ENCODE peak calls at places on chromosomes 7 and 10, in seven cellular contexts. A, Q, G, Y, I, S and D are unnamed samples.

GRCh38 chr7:50068850-50069551 is 24.0 kb downstream of the ZPBP start:
- DNase-seq in A (no peak), Q (no peak), G (peak; percentile 34), Y (no peak), I (no peak), S (peak; percentile 36), D (peak; percentile 55)

GRCh38 chr7:140541513-140542192 is 62.3 kb upstream of the MKRN1 start:
- DNase-seq in A (peak; percentile 44), Q (no peak), G (peak; percentile 33), Y (peak; percentile 79), I (peak; percentile 76), S (peak; percentile 94), D (peak; percentile 82)

GRCh38 chr10:58070964-58071363 is 196.7 kb downstream of the IPMK start:
- DNase-seq in A (no peak), Q (no peak), G (no peak), Y (no peak), I (no peak), S (no peak), D (no peak)

GRCh38 chr10:124214610-124215009 is 121.2 kb upstream of the CHST15 start:
- DNase-seq in A (no peak), Q (no peak), G (no peak), Y (no peak), I (no peak), S (no peak), D (no peak)

GRCh38 chr10:62384057-62384446 is 9.9 kb downstream of the ZNF365 start:
- DNase-seq in A (no peak), Q (no peak), G (no peak), Y (no peak), I (no peak), S (peak; percentile 23), D (no peak)

GRCh38 chr7:105806592-105807266 is 69.7 kb downstream of the ATXN7L1 start:
- DNase-seq in A (no peak), Q (no peak), G (no peak), Y (no peak), I (no peak), S (peak; percentile 81), D (no peak)

GRCh38 chr10:107971973-107972372 is 807.5 kb upstream of the SORCS1 start:
- DNase-seq in A (no peak), Q (no peak), G (no peak), Y (no peak), I (no peak), S (peak; percentile 49), D (no peak)

GRCh38 chr10:120979435-120980315 is 128.5 kb downstream of the WDR11 start:
- DNase-seq in A (peak; percentile 84), Q (no peak), G (peak; percentile 66), Y (no peak), I (peak; percentile 75), S (peak; percentile 14), D (no peak)

GRCh38 chr10:60312818-60313588 is 76.7 kb downstream of the ANK3 start:
- DNase-seq in A (no peak), Q (no peak), G (no peak), Y (no peak), I (no peak), S (peak; percentile 81), D (no peak)

GRCh38 chr7:77335581-77335980 is 80.6 kb downstream of the GSAP start:
- DNase-seq in A (no peak), Q (no peak), G (no peak), Y (no peak), I (no peak), S (no peak), D (no peak)

GRCh38 chr7:147578196-147578595 is 1012.4 kb upstream of the C7orf33 start:
- DNase-seq in A (no peak), Q (no peak), G (no peak), Y (no peak), I (no peak), S (no peak), D (no peak)

GRCh38 chr7:65722361-65722792 is 150.5 kb upstream of the VKORC1L1 start:
- DNase-seq in A (peak; percentile 69), Q (no peak), G (peak; percentile 70), Y (peak; percentile 59), I (peak; percentile 62), S (peak; percentile 14), D (peak; percentile 58)

GRCh38 chr10:71447676-71448075 is 51.0 kb downstream of the CDH23 start:
- DNase-seq in A (no peak), Q (no peak), G (no peak), Y (no peak), I (no peak), S (no peak), D (no peak)

GRCh38 chr10:16735626-16736025 is 81.6 kb downstream of the RSU1 start:
- DNase-seq in A (no peak), Q (no peak), G (no peak), Y (no peak), I (no peak), S (no peak), D (no peak)

GRCh38 chr7:108158766-108159165 is 28.6 kb upstream of the LAMB4 start:
- DNase-seq in A (no peak), Q (no peak), G (no peak), Y (no peak), I (no peak), S (no peak), D (no peak)

GRCh38 chr10:126704637-126705036 is 34.1 kb upstream of the C10orf90 start:
- DNase-seq in A (peak; percentile 22), Q (peak; percentile 52), G (no peak), Y (no peak), I (no peak), S (no peak), D (no peak)

GRCh38 chr10:77392851-77393250 is 244.8 kb downstream of the KCNMA1 start:
- DNase-seq in A (peak; percentile 60), Q (no peak), G (no peak), Y (no peak), I (no peak), S (peak; percentile 98), D (no peak)

GRCh38 chr7:90900640-90901353 is 304.7 kb downstream of the CDK14 start:
- DNase-seq in A (no peak), Q (no peak), G (no peak), Y (no peak), I (no peak), S (peak; percentile 27), D (no peak)

GRCh38 chr7:92678291-92678920 is 88.2 kb upstream of the FAM133B start:
- DNase-seq in A (no peak), Q (no peak), G (no peak), Y (no peak), I (no peak), S (no peak), D (no peak)

GRCh38 chr10:102764340-102765257 is 20.9 kb downstream of the WBP1L start:
- DNase-seq in A (no peak), Q (no peak), G (no peak), Y (no peak), I (no peak), S (no peak), D (no peak)

GRCh38 chr7:41046221-41046761 is 656.6 kb downstream of the INHBA start:
- DNase-seq in A (no peak), Q (peak; percentile 88), G (no peak), Y (no peak), I (no peak), S (peak; percentile 70), D (no peak)

GRCh38 chr7:147774461-147774860 is 816.1 kb upstream of the C7orf33 start:
- DNase-seq in A (no peak), Q (no peak), G (no peak), Y (no peak), I (no peak), S (no peak), D (no peak)

GRCh38 chr7:34312624-34313023 is 345.4 kb upstream of the NPSR1 start:
- DNase-seq in A (no peak), Q (no peak), G (no peak), Y (no peak), I (no peak), S (no peak), D (no peak)

GRCh38 chr7:54885285-54885684 is 126.3 kb upstream of the SEC61G start:
- DNase-seq in A (no peak), Q (no peak), G (no peak), Y (no peak), I (no peak), S (no peak), D (no peak)

GRCh38 chr7:54888067-54888735 is 129.2 kb upstream of the SEC61G start:
- DNase-seq in A (no peak), Q (no peak), G (no peak), Y (peak; percentile 63), I (peak; percentile 35), S (peak; percentile 12), D (no peak)

DNA sequence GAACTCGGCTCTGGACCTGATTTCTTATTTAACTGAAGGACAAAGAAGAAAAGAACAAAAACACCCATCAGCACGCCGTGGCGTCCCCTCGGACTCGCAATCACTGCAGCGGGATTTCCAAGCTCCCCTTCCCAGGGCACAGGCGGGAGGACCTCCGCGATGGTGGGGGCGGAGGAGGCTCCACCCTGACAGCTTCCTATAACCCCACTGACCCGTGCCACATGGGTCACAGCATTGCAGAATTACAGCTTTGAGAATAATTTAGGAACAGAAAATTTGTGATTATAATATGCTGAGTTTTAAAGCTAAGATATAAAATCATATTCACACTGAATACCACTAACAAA is 129.7 kb upstream of the SEC61G start:
- DNase-seq in A (no peak), Q (no peak), G (no peak), Y (peak; percentile 52), I (no peak), S (no peak), D (no peak)
- H3K4me3 ChIP-seq in A (no peak overlapping the region), Q (peak overlapping the region; percentile 27), G (peak overlapping the region; percentile 15), Y (peak overlapping the region; percentile 54), I (peak overlapping the region; percentile 35), S (peak overlapping the region; percentile 77), D (peak overlapping the region; percentile 38)

DNA sequence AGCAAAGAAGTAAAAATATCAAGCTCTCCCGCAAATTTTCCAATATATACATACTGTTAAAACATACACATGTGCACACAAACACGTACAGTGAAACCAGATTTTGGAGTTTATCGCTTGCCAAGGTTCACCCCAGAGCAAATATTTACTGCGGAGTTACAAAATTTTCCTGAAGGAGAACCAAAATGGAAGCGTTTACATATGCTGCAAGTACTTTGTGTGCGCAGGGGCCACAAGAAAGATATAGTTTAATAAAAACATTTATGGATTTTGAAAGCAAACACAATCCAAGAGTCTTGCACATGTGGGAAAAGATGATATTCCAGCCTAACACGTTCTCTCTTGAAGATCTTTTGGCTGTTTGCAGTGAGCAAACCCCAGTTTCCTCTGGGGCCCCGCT is 301.3 kb upstream of the NFE2L3 start:
- DNase-seq in A (no peak), Q (no peak), G (no peak), Y (no peak), I (no peak), S (no peak), D (no peak)
- H3K4me1 ChIP-seq in A (peaks cover 5% of the 10 kb centered on the region), Q (peaks cover 56% of the 10 kb centered on the region), G (peaks cover 15% of the 10 kb centered on the region), Y (peaks cover 71% of the 10 kb centered on the region), I (peaks cover 29% of the 10 kb centered on the region), S (peaks cover 22% of the 10 kb centered on the region), D (no peaks in the 10 kb centered on the region)

GRCh38 chr7:139018910-139019309 is 16.9 kb downstream of the ZC3HAV1L start:
- DNase-seq in A (no peak), Q (no peak), G (no peak), Y (no peak), I (no peak), S (no peak), D (no peak)
- H3K4me3 ChIP-seq in A (no peak overlapping the region), Q (no peak overlapping the region), G (no peak overlapping the region), Y (no peak overlapping the region), I (no peak overlapping the region), S (no peak overlapping the region), D (no peak overlapping the region)

GRCh38 chr7:40014376-40014775 is 64.3 kb downstream of the CDK13 start:
- DNase-seq in A (no peak), Q (no peak), G (no peak), Y (no peak), I (no peak), S (no peak), D (no peak)
- H3K4me1 ChIP-seq in A (no peaks in the 10 kb centered on the region), Q (peaks cover 11% of the 10 kb centered on the region), G (peaks cover 12% of the 10 kb centered on the region), Y (peaks cover 4% of the 10 kb centered on the region), I (no peaks in the 10 kb centered on the region), S (no peaks in the 10 kb centered on the region), D (no peaks in the 10 kb centered on the region)